ENCODE peak calls at places on chromosome 16, in five cellular contexts. A, X, N, B and T are unnamed samples.

GRCh38 chr16:28936784-28937155 is 5.0 kb downstream of the CD19 start:
- DNase-seq in X (no peak), N (no peak), A (no peak), B (no peak), T (no peak)

GRCh38 chr16:48607056-48607825 is 2.7 kb downstream of the N4BP1 start:
- DNase-seq in A (no peak), N (no peak), X (no peak), B (no peak), T (no peak)

GRCh38 chr16:50467943-50468748 is 80.0 kb upstream of the NKD1 start:
- DNase-seq in N (peak; percentile 74), X (no peak), B (peak; percentile 94), A (peak; percentile 83), T (no peak)

GRCh38 chr16:27806986-27807385 is 256.5 kb downstream of the GSG1L start:
- DNase-seq in A (no peak), N (no peak), X (no peak), B (no peak), T (no peak)

GRCh38 chr16:919658-920631 is 50.8 kb downstream of the LMF1 start:
- DNase-seq in N (no peak), A (no peak), X (no peak), B (no peak), T (no peak)

GRCh38 chr16:52837251-52837650 is 215.4 kb downstream of the CHD9NB start:
- DNase-seq in N (no peak), A (no peak), X (no peak), B (no peak), T (no peak)

GRCh38 chr16:85653226-85653917 is 35.4 kb downstream of the GINS2 start:
- DNase-seq in B (no peak), A (no peak), N (no peak), X (no peak), T (no peak)

GRCh38 chr16:68086336-68086821 is 1.2 kb downstream of the NFATC3 start:
- DNase-seq in X (no peak), A (no peak), N (no peak), B (peak; percentile 39), T (no peak)

GRCh38 chr16:24906199-24906808 is 60.5 kb downstream of the SLC5A11 start:
- DNase-seq in N (no peak), A (no peak), X (no peak), B (no peak), T (no peak)

GRCh38 chr16:70713781-70714180 is 27.9 kb upstream of the MTSS2 start:
- DNase-seq in B (peak; percentile 81), N (no peak), X (no peak), A (no peak), T (no peak)

GRCh38 chr16:87850009-87851006 is 19.0 kb downstream of the SLC7A5 start:
- DNase-seq in B (peak; percentile 91), A (peak; percentile 74), N (peak; percentile 94), X (no peak), T (no peak)

GRCh38 chr16:84699147-84699711 is 571 bp upstream of the USP10 start:
- DNase-seq in B (no peak), A (no peak), N (no peak), X (no peak), T (no peak)

GRCh38 chr16:54060599-54061355 is 225.8 kb downstream of the IRX3 start:
- DNase-seq in B (peak; percentile 59), A (no peak), N (peak; percentile 3), X (no peak), T (no peak)

GRCh38 chr16:87800497-87800896 is 34.7 kb upstream of the KLHDC4 start:
- DNase-seq in A (no peak), X (no peak), B (no peak), N (no peak), T (no peak)

GRCh38 chr16:74573622-74574021 is 33.3 kb downstream of the GLG1 start:
- DNase-seq in A (no peak), N (no peak), B (no peak), X (no peak), T (no peak)

GRCh38 chr16:12089492-12090161 is 113.1 kb downstream of the SNX29 start:
- DNase-seq in X (no peak), N (peak; percentile 66), A (peak; percentile 51), B (no peak), T (peak; percentile 51)

DNA sequence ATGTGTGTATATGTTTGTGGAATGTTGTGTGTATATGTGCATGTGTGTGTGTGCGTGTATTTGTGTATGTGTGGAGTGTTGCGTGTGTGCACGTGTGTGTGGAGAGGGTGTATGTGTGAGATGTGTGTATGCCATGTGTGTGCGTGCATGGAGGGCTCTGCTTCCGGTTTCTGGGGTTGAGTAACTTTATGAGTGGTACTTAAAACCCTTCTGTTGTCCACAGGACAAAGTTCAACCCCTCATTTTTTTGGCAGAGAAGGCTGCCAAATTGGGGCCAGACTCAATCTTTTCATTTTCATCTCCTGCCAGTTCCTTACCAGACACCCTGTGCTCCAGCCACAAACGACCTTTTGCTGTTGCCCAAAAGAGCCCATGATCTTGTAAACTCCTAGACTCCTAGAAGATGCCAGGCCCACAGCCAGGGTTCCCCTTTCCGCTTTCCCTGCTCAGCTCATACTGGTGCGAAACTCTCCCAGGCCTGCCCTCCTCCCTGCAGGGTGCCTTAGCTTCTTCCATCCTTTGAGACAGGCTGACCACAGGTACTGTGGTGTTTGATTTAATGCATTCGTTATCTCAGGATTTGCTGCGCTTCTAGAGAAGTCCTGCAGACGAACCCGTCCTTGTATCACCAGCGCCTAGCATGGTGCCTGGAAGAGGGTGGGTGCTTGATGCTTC is 100.2 kb downstream of the CMIP start:
- DNase-seq in A (no peak), X (no peak), B (no peak), N (no peak), T (peak; percentile 50)
- TF ChIP-seq GABPA in A (no peak), X (no peak), B (no peak), N (no peak), T (no peak)

GRCh38 chr16:2969545-2970521 is 685 bp downstream of the PAQR4 start:
- DNase-seq in N (peak; percentile 90), X (no peak), B (peak; percentile 85), A (peak; percentile 75), T (peak; percentile 88)
- TF ChIP-seq CTCF in N (peak; percentile 69), X (peak; percentile 73), B (peak; percentile 55), A (peak; percentile 92), T (peak; percentile 26)

DNA sequence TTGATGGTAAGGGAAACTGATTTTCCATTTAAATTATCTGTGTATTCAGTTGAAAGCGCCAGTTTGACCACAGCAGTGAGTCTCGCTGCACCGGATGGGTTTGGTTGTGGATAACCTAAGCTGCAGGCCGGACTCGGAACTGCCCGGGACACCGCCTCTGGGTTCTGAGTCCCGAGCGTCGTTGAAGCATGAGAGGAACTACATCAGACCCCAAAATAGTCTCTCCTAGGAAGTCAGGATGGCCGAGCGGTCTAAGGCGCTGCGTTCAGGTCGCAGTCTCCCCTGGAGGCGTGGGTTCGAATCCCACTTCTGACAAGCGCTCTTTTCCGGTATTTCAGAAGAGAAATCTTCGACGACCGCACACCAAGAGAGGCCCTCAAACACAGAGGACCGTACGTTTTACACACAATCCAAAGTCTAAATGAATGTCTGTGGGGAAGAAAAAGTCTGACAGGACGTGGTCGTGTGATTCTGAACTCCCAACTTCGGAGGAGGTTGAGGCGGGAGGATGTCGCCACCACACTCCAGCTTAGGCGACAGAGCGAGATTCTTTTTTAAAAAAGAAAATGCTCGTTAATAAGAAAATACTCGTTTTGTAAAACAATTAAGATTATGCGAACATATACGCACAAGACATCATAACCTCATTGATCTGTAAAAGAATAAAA is 15.4 kb upstream of the PLLP start:
- DNase-seq in N (peak; percentile 95), A (peak; percentile 74), B (peak; percentile 78), X (peak; percentile 91), T (peak; percentile 84)
- H3K27ac ChIP-seq in N (no peak overlapping the region), A (peak overlapping the region; percentile 75), B (peak overlapping the region; percentile 82), X (peak overlapping the region; percentile 77), T (peak overlapping the region; percentile 47)

GRCh38 chr16:80900593-80900954 is 96.2 kb upstream of the CDYL2 start:
- DNase-seq in A (no peak), B (no peak), X (no peak), N (no peak), T (no peak)

GRCh38 chr16:80902306-80903154 is 98.1 kb upstream of the CDYL2 start:
- DNase-seq in B (no peak), N (no peak), A (no peak), X (no peak), T (no peak)

GRCh38 chr16:80896778-80897177 is 92.4 kb upstream of the CDYL2 start:
- DNase-seq in X (no peak), A (no peak), B (no peak), N (peak; percentile 26), T (no peak)

GRCh38 chr16:80903616-80904015 is 99.2 kb upstream of the CDYL2 start:
- DNase-seq in N (no peak), A (no peak), X (no peak), B (no peak), T (no peak)

GRCh38 chr16:80899804-80900592 is 95.6 kb upstream of the CDYL2 start:
- DNase-seq in X (no peak), B (peak; percentile 68), N (peak; percentile 23), A (no peak), T (no peak)
- TF ChIP-seq GABPA in X (no peak), B (no peak), N (no peak), A (no peak), T (no peak)